ENCODE peak calls at places on chromosomes 5 and 9, in seven cellular contexts. P is small intestine; Y is naive thymus-derived CD4-positive, alpha-beta T cell; B is right lobe of liver; J is aorta; W is ovary; C is CD8-positive, alpha-beta memory T cell. T is an unnamed sample.

GRCh38 chr9:79580065-79580464 is 8.3 kb downstream of the TLE4 start:
- DNase-seq in P (no peak), Y (no peak), B (no peak), J (no peak), W (no peak), C (no peak), T (no peak)

GRCh38 chr9:100586093-100586492 is 8.2 kb downstream of the CAVIN4 start:
- DNase-seq in P (no peak), Y (no peak), B (no peak), J (no peak), W (no peak), C (no peak), T (no peak)

GRCh38 chr9:133763272-133764183 is 25.4 kb upstream of the SARDH start:
- DNase-seq in P (no peak), Y (no peak), B (no peak), J (no peak), W (peak; percentile 6), C (no peak), T (no peak)

GRCh38 chr5:103573411-103573810 is 10.8 kb upstream of the NUDT12 start:
- DNase-seq in P (no peak), Y (no peak), B (no peak), J (no peak), W (no peak), C (no peak), T (no peak)

GRCh38 chr5:93789173-93790070 is 48.0 kb upstream of the POU5F2 start:
- DNase-seq in P (peak; percentile 12), Y (no peak), B (no peak), J (no peak), W (no peak), C (no peak), T (no peak)

GRCh38 chr9:135887021-135887507 is 20.3 kb downstream of the CAMSAP1 start:
- DNase-seq in P (no peak), Y (peak; percentile 17), B (no peak), J (peak; percentile 57), W (no peak), C (no peak), T (no peak)

GRCh38 chr5:82735160-82735789 is 341.9 kb downstream of the TMEM167A start:
- DNase-seq in P (peak; percentile 75), Y (no peak), B (no peak), J (no peak), W (no peak), C (no peak), T (no peak)

GRCh38 chr5:131987251-131987650 is 24.2 kb downstream of the ACSL6 start:
- DNase-seq in P (no peak), Y (no peak), B (no peak), J (peak; percentile 29), W (no peak), C (no peak), T (no peak)

GRCh38 chr5:89117131-89117644 is 234.2 kb upstream of the MEF2C start:
- DNase-seq in P (no peak), Y (no peak), B (peak; percentile 14), J (no peak), W (no peak), C (no peak), T (no peak)

GRCh38 chr9:27118916-27119315 is 9.9 kb downstream of the TEK start:
- DNase-seq in P (no peak), Y (no peak), B (no peak), J (no peak), W (no peak), C (no peak), T (no peak)

GRCh38 chr9:93652604-93653592 is 76.5 kb downstream of the PHF2 start:
- DNase-seq in P (no peak), Y (no peak), B (peak; percentile 10), J (peak; percentile 39), W (no peak), C (no peak), T (no peak)

GRCh38 chr5:173515526-173515925 is 100.9 kb downstream of the BOD1 start:
- DNase-seq in P (no peak), Y (no peak), B (no peak), J (no peak), W (no peak), C (no peak), T (no peak)

GRCh38 chr5:91541696-91542095 is 158.6 kb upstream of the ARRDC3 start:
- DNase-seq in P (no peak), Y (no peak), B (no peak), J (no peak), W (no peak), C (no peak), T (no peak)

GRCh38 chr5:134833340-134834032 is 12.3 kb upstream of the C5orf24 start:
- DNase-seq in P (no peak), Y (no peak), B (no peak), J (no peak), W (no peak), C (no peak), T (no peak)

GRCh38 chr9:134813841-134814240 is 66.8 kb upstream of the FCN2 start:
- DNase-seq in P (no peak), Y (no peak), B (no peak), J (no peak), W (no peak), C (no peak), T (no peak)

GRCh38 chr5:31639488-31640011 is 619 bp downstream of the PDZD2 start:
- DNase-seq in P (no peak), Y (peak; percentile 7), B (no peak), J (peak; percentile 44), W (peak; percentile 13), C (no peak), T (no peak)

GRCh38 chr9:118643118-118643517 is 726.1 kb downstream of the BRINP1 start:
- DNase-seq in P (no peak), Y (no peak), B (no peak), J (peak; percentile 53), W (no peak), C (no peak), T (no peak)

GRCh38 chr9:115777610-115778009 is 376.0 kb upstream of the PAPPA start:
- DNase-seq in P (no peak), Y (no peak), B (no peak), J (no peak), W (no peak), C (no peak), T (no peak)

GRCh38 chr9:36543916-36544315 is 28.8 kb upstream of the MELK start:
- DNase-seq in P (no peak), Y (no peak), B (no peak), J (peak; percentile 62), W (peak; percentile 8), C (no peak), T (no peak)

GRCh38 chr5:29161897-29162296 is 2031.6 kb upstream of the CDH6 start:
- DNase-seq in P (no peak), Y (no peak), B (no peak), J (no peak), W (no peak), C (no peak), T (no peak)

GRCh38 chr5:139378941-139379361 is 4.1 kb downstream of the SLC23A1 start:
- DNase-seq in P (peak; percentile 82), Y (no peak), B (no peak), J (no peak), W (no peak), C (no peak), T (no peak)

DNA sequence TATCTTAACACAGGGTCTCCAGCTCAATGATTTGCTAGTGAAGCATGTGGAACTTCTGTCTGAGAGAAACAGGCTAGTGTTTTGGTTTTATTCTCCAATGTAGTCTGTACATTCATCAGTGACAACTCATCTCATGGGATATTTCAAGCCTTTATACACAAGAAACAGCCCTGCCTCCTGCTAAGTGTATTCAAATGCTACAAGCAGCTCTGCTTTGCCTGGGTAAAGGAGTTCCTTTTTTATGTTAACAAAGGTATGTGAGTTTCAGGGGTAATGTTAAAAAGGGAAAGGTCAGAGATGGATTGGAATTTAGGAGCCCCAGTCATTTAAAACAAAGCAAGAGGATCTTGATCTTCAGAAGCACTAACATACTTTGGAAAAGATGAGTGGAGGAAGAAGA is 498.7 kb downstream of the ISL1 start:
- DNase-seq in P (no peak), Y (no peak), B (no peak), J (no peak), W (no peak), C (no peak), T (no peak)
- H3K36me3 ChIP-seq in P (no peaks in the 10 kb centered on the region), Y (no peaks in the 10 kb centered on the region), B (no peaks in the 10 kb centered on the region), J (no peaks in the 10 kb centered on the region), W (no peaks in the 10 kb centered on the region), C (no peaks in the 10 kb centered on the region), T (no peaks in the 10 kb centered on the region)

GRCh38 chr9:127524373-127524772 is 73.1 kb downstream of the LRSAM1 start:
- DNase-seq in P (no peak), Y (no peak), B (no peak), J (no peak), W (no peak), C (no peak), T (no peak)

GRCh38 chr9:127523312-127523851 is 72.1 kb downstream of the LRSAM1 start:
- DNase-seq in P (peak; percentile 56), Y (no peak), B (no peak), J (no peak), W (no peak), C (no peak), T (no peak)

GRCh38 chr9:127521919-127522304 is 70.6 kb downstream of the LRSAM1 start:
- DNase-seq in P (peak; percentile 23), Y (no peak), B (no peak), J (no peak), W (peak; percentile 65), C (no peak), T (no peak)

GRCh38 chr9:127520941-127521918 is 69.9 kb downstream of the LRSAM1 start:
- DNase-seq in P (no peak), Y (no peak), B (peak; percentile 47), J (peak; percentile 59), W (peak; percentile 80), C (no peak), T (no peak)

DNA sequence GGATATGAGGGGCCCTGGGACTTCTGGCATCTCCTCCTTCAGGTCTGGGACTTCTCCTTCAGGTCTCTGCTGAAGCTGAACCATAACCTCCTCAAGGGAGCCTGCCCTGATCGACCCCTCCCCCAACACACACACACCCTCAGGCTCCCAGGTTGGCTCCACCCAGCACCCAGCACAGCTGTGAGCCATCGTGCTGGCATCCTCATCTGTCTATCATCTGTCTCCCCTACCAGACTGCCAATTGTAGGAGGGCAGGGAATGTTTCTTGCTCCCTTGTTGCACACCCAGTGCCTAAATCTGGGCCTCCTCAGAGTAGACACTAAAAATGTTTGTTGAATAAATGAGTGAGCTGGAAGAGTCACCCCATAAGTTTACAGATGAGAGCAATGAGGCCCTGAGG is 71.4 kb downstream of the LRSAM1 start:
- DNase-seq in P (peak; percentile 51), Y (no peak), B (no peak), J (no peak), W (no peak), C (no peak), T (no peak)
- H3K4me1 ChIP-seq in P (no peaks in the 10 kb centered on the region), Y (no peaks in the 10 kb centered on the region), B (no peaks in the 10 kb centered on the region), J (no peaks in the 10 kb centered on the region), W (peaks cover 22% of the 10 kb centered on the region), C (no peaks in the 10 kb centered on the region), T (no peaks in the 10 kb centered on the region)

GRCh38 chr9:33926746-33927485 is 110.0 kb downstream of the UBE2R2 start:
- DNase-seq in P (no peak), Y (no peak), B (no peak), J (no peak), W (no peak), C (no peak), T (no peak)
- H3K36me3 ChIP-seq in P (peaks cover 12% of the 10 kb centered on the region), Y (peaks cover 16% of the 10 kb centered on the region), B (peaks cover 52% of the 10 kb centered on the region), J (peaks cover 7% of the 10 kb centered on the region), W (no peaks in the 10 kb centered on the region), C (peaks cover 53% of the 10 kb centered on the region), T (peaks cover 77% of the 10 kb centered on the region)

DNA sequence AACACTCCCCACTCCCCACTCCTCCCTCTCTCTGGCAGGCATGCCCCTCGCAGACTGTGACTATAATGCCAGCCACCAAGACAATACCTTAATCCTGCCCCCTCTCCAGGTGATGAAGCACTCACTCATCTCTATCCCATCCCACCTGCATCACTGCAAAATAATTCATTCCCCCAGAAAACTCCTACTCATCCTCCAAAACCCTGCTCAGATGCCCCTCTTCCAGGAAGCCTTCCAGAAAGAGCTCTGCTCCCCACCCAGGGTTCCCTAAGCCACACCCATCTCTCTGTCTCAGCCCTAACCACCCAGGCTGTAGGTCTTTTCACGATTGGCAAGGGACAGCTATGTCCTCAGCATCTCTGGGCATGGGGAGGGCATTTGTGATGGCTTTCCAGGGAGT is 17.2 kb downstream of the NR5A1 start:
- DNase-seq in P (no peak), Y (no peak), B (no peak), J (no peak), W (no peak), C (no peak), T (no peak)
- H3K4me1 ChIP-seq in P (no peaks in the 10 kb centered on the region), Y (no peaks in the 10 kb centered on the region), B (peaks cover 2% of the 10 kb centered on the region), J (no peaks in the 10 kb centered on the region), W (no peaks in the 10 kb centered on the region), C (no peaks in the 10 kb centered on the region), T (no peaks in the 10 kb centered on the region)